ENCODE peak calls at places on chromosomes 6 and 20, in eight cellular contexts. F, T, M, I, B, C, H and J are unnamed samples.

GRCh38 chr6:140979642-140980091 is 1153.1 kb upstream of the GJE1 start:
- DNase-seq in C (peak), M (no peak), T (no peak), F (no peak), H (no peak), I (no peak), B (no peak), J (no peak)

GRCh38 chr6:51618563-51618962 is 468.9 kb downstream of the PKHD1 start:
- DNase-seq in I (peak), C (no peak), H (no peak), T (no peak), F (no peak), M (no peak), B (no peak), J (no peak)

GRCh38 chr6:18613511-18613910 is 226.4 kb downstream of the RNF144B start:
- DNase-seq in M (no peak), B (no peak), H (no peak), I (no peak), F (no peak), C (no peak), T (no peak), J (no peak)

GRCh38 chr20:40966103-40966502 is 62.5 kb upstream of the TOP1 start:
- DNase-seq in C (no peak), B (no peak), M (no peak), H (no peak), T (no peak), I (no peak), F (no peak), J (peak)

GRCh38 chr6:133062077-133062476 is 179.1 kb upstream of the EYA4 start:
- DNase-seq in F (no peak), T (no peak), M (no peak), B (no peak), C (no peak), I (peak), H (no peak), J (no peak)

GRCh38 chr6:145815351-145815772 is 767 bp upstream of the FBXO30 start:
- DNase-seq in C (no peak), T (peak), I (no peak), B (no peak), H (peak), F (no peak), M (no peak), J (no peak)

GRCh38 chr6:88864347-88865057 is 98.9 kb downstream of the RNGTT start:
- DNase-seq in I (no peak), M (no peak), F (no peak), B (no peak), C (no peak), T (peak), H (no peak), J (no peak)

GRCh38 chr6:25302677-25303128 is 23.5 kb downstream of the CARMIL1 start:
- DNase-seq in H (no peak), C (no peak), T (no peak), B (no peak), M (no peak), I (no peak), F (no peak), J (no peak)

GRCh38 chr20:1263853-1264252 is 2.2 kb upstream of the SNPH start:
- DNase-seq in B (no peak), M (no peak), I (no peak), F (no peak), T (no peak), H (no peak), C (no peak), J (no peak)

GRCh38 chr20:25624500-25624939 is 706 bp upstream of the NANP start:
- DNase-seq in C (no peak), B (no peak), F (no peak), I (no peak), T (no peak), H (no peak), M (no peak), J (no peak)